ENCODE peak calls at places on chromosome 14, in nine cellular contexts. V, O, F, Z, A, S, G, J and T are unnamed samples.

GRCh38 chr14:45559626-45560025 is 306.6 kb upstream of the MIS18BP1 start:
- DNase-seq in V (no peak), O (no peak), F (no peak), Z (peak), A (no peak), S (no peak), G (no peak), J (no peak), T (no peak)

GRCh38 chr14:91649930-91650329 is 82.0 kb downstream of the CATSPERB start:
- DNase-seq in V (peak), O (peak), F (peak), Z (peak), A (peak), S (no peak), G (no peak), J (no peak), T (peak)

GRCh38 chr14:35925319-35925718 is 99.2 kb downstream of the BRMS1L start:
- DNase-seq in V (no peak), O (no peak), F (no peak), Z (no peak), A (no peak), S (no peak), G (no peak), J (no peak), T (no peak)

GRCh38 chr14:22560638-22561365 is 28.2 kb downstream of the DAD1 start:
- DNase-seq in V (no peak), O (no peak), F (peak), Z (no peak), A (no peak), S (no peak), G (no peak), J (no peak), T (no peak)

GRCh38 chr14:80585506-80585835 is 356.1 kb downstream of the CEP128 start:
- DNase-seq in V (no peak), O (no peak), F (no peak), Z (no peak), A (no peak), S (no peak), G (no peak), J (no peak), T (no peak)

GRCh38 chr14:75295061-75295461 is 16.4 kb downstream of the FOS start:
- DNase-seq in V (peak), O (no peak), F (no peak), Z (peak), A (peak), S (no peak), G (no peak), J (peak), T (peak)

GRCh38 chr14:77988966-77989365 is 181.2 kb upstream of the NRXN3 start:
- DNase-seq in V (peak), O (no peak), F (no peak), Z (no peak), A (no peak), S (no peak), G (peak), J (no peak), T (no peak)

GRCh38 chr14:96409701-96410100 is 17.8 kb downstream of the AK7 start:
- DNase-seq in V (no peak), O (no peak), F (no peak), Z (no peak), A (no peak), S (no peak), G (no peak), J (no peak), T (no peak)

GRCh38 chr14:35403085-35403396 is 1.5 kb downstream of the NFKBIA start:
- DNase-seq in V (peak), O (no peak), F (no peak), Z (no peak), A (peak), S (no peak), G (no peak), J (no peak), T (no peak)

GRCh38 chr14:54356172-54356571 is 40.6 kb upstream of the CDKN3 start:
- DNase-seq in V (no peak), O (no peak), F (no peak), Z (no peak), A (no peak), S (no peak), G (no peak), J (no peak), T (no peak)

GRCh38 chr14:95066427-95066986 is 90.8 kb downstream of the DICER1 start:
- DNase-seq in V (no peak), O (no peak), F (no peak), Z (no peak), A (no peak), S (no peak), G (no peak), J (no peak), T (no peak)

GRCh38 chr14:27392153-27392552 is 794.3 kb upstream of the NOVA1 start:
- DNase-seq in V (no peak), O (no peak), F (no peak), Z (no peak), A (no peak), S (no peak), G (no peak), J (no peak), T (no peak)